ENCODE peak calls at places on chromosomes 4 and X, in seven cellular contexts. S is fibroblast of lung, J is astrocyte, D is adipocyte, T is upper lobe of left lung, V is GM12878, C is MM.1S. G is an unnamed sample.

GRCh38 chrX:45850197-45850774 is 649.6 kb upstream of the DIPK2B start:
- DNase-seq in S (peak; percentile 13), J (peak; percentile 18), D (peak; percentile 34), T (peak; percentile 20), V (no peak), C (peak; percentile 38), G (no peak)

GRCh38 chrX:10582945-10583344 is 37.4 kb downstream of the MID1 start:
- DNase-seq in S (peak; percentile 79), J (peak; percentile 67), D (peak; percentile 24), T (no peak), V (no peak), C (no peak), G (no peak)

GRCh38 chr4:48909697-48910096 is 3.1 kb upstream of the OCIAD2 start:
- DNase-seq in S (peak; percentile 95), J (peak; percentile 99), D (peak; percentile 93), T (no peak), V (no peak), C (no peak), G (no peak)

GRCh38 chrX:136525738-136526606 is 6.0 kb upstream of the VGLL1 start:
- DNase-seq in S (peak; percentile 93), J (peak; percentile 78), D (peak; percentile 83), T (no peak), V (no peak), C (no peak), G (peak; percentile 64)

GRCh38 chr4:40458109-40458508 is 123.0 kb downstream of the CHRNA9 start:
- DNase-seq in S (no peak), J (no peak), D (no peak), T (no peak), V (no peak), C (no peak), G (no peak)

GRCh38 chrX:150587585-150588503 is 19.4 kb downstream of the MTM1 start:
- DNase-seq in S (peak; percentile 41), J (no peak), D (peak; percentile 32), T (no peak), V (no peak), C (no peak), G (no peak)

GRCh38 chrX:152212969-152213368 is 74.6 kb upstream of the MAGEA10 start:
- DNase-seq in S (no peak), J (no peak), D (no peak), T (no peak), V (no peak), C (no peak), G (no peak)

GRCh38 chr4:53576676-53577372 is 14.5 kb downstream of the LNX1 start:
- DNase-seq in S (peak; percentile 83), J (peak; percentile 36), D (peak; percentile 55), T (no peak), V (no peak), C (no peak), G (no peak)

GRCh38 chr4:140099993-140100392 is 54.0 kb downstream of the MAML3 start:
- DNase-seq in S (no peak), J (no peak), D (no peak), T (no peak), V (no peak), C (no peak), G (no peak)

GRCh38 chrX:129523076-129524055 is at the start of gene SMARCA1:
- DNase-seq in S (peak; percentile 70), J (peak; percentile 61), D (peak; percentile 80), T (peak; percentile 80), V (no peak), C (no peak), G (no peak)

GRCh38 chrX:141176586-141177451 is at the start of gene LDOC1:
- DNase-seq in S (peak; percentile 74), J (peak; percentile 58), D (peak; percentile 88), T (peak; percentile 95), V (no peak), C (peak; percentile 76), G (peak; percentile 80)

GRCh38 chr4:34108456-34108855 is 2135.9 kb downstream of the ARAP2 start:
- DNase-seq in S (peak; percentile 23), J (peak; percentile 41), D (peak; percentile 51), T (no peak), V (no peak), C (no peak), G (no peak)

GRCh38 chrX:8748855-8749254 is 16.9 kb upstream of the ANOS1 start:
- DNase-seq in S (peak; percentile 54), J (no peak), D (peak; percentile 46), T (no peak), V (no peak), C (no peak), G (no peak)

GRCh38 chrX:40197071-40197470 is 99.3 kb upstream of the BCOR start:
- DNase-seq in S (no peak), J (no peak), D (no peak), T (no peak), V (no peak), C (no peak), G (no peak)

GRCh38 chrX:13721819-13722527 is 12.4 kb downstream of the TRAPPC2 start:
- DNase-seq in S (peak; percentile 80), J (peak; percentile 47), D (peak; percentile 71), T (no peak), V (no peak), C (no peak), G (no peak)

GRCh38 chr4:101345596-101346311 is 1.6 kb downstream of the PPP3CA start:
- DNase-seq in S (peak; percentile 63), J (no peak), D (peak; percentile 84), T (peak; percentile 93), V (no peak), C (peak; percentile 51), G (no peak)

GRCh38 chr4:82223715-82224114 is 150.1 kb downstream of the HNRNPD start:
- DNase-seq in S (no peak), J (no peak), D (no peak), T (no peak), V (no peak), C (peak; percentile 15), G (no peak)

GRCh38 chrX:23802431-23802830 is 19.5 kb downstream of the SAT1 start:
- DNase-seq in S (no peak), J (no peak), D (no peak), T (no peak), V (no peak), C (peak; percentile 46), G (no peak)

GRCh38 chr4:82753725-82754410 is 44.7 kb downstream of the SCD5 start:
- DNase-seq in S (peak; percentile 36), J (no peak), D (peak; percentile 58), T (no peak), V (no peak), C (no peak), G (no peak)

GRCh38 chr4:123659759-123660158 is 263.2 kb downstream of the SPRY1 start:
- DNase-seq in S (peak; percentile 42), J (no peak), D (no peak), T (no peak), V (no peak), C (peak; percentile 41), G (no peak)

GRCh38 chrX:139290310-139290709 is 240.2 kb upstream of the F9 start:
- DNase-seq in S (no peak), J (peak; percentile 72), D (no peak), T (no peak), V (peak; percentile 7), C (peak; percentile 65), G (no peak)

GRCh38 chrX:2699959-2700358 is 8.9 kb downstream of the CD99 start:
- DNase-seq in S (no peak), J (no peak), D (no peak), T (no peak), V (no peak), C (no peak), G (no peak)

GRCh38 chrX:156002517-156002916 is 5.0 kb downstream of the IL9R start:
- DNase-seq in S (no peak), J (no peak), D (no peak), T (no peak), V (no peak), C (no peak), G (no peak)

GRCh38 chr4:77433102-77433733 is 172.4 kb upstream of the CXCL13 start:
- DNase-seq in S (peak; percentile 35), J (peak; percentile 21), D (peak; percentile 65), T (no peak), V (peak; percentile 7), C (peak; percentile 87), G (no peak)

GRCh38 chrX:102154900-102155805 is 624 bp downstream of the BEX5 start:
- DNase-seq in S (no peak), J (no peak), D (no peak), T (no peak), V (no peak), C (peak; percentile 37), G (no peak)

GRCh38 chr4:177554966-177555574 is 112.8 kb upstream of the AGA start:
- DNase-seq in S (peak; percentile 58), J (no peak), D (peak; percentile 69), T (no peak), V (no peak), C (peak; percentile 26), G (no peak)

GRCh38 chr4:73378887-73379286 is 25.2 kb upstream of the ALB start:
- DNase-seq in S (no peak), J (no peak), D (no peak), T (no peak), V (no peak), C (no peak), G (no peak)

GRCh38 chr4:88735554-88735953 is 37.9 kb upstream of the NAP1L5 start:
- DNase-seq in S (peak; percentile 52), J (peak; percentile 59), D (peak; percentile 37), T (no peak), V (no peak), C (no peak), G (no peak)

GRCh38 chrX:140712413-140713173 is 3.0 kb downstream of the LINC00632 start:
- DNase-seq in S (peak; percentile 89), J (peak; percentile 50), D (peak; percentile 54), T (peak; percentile 39), V (no peak), C (no peak), G (peak; percentile 52)

GRCh38 chrX:46698691-46699090 is 60.2 kb downstream of the SLC9A7 start:
- DNase-seq in S (no peak), J (peak; percentile 45), D (no peak), T (no peak), V (no peak), C (no peak), G (no peak)

GRCh38 chr4:146637853-146638800 is 566 bp upstream of the POU4F2 start:
- DNase-seq in S (no peak), J (no peak), D (no peak), T (peak; percentile 70), V (no peak), C (no peak), G (no peak)
- H3K27me3 ChIP-seq in S (peaks cover 33% of the 10 kb centered on the region), J (peaks cover 85% of the 10 kb centered on the region), D (peaks cover 70% of the 10 kb centered on the region), T (peaks cover 40% of the 10 kb centered on the region), V (peaks cover 13% of the 10 kb centered on the region), C (no peaks in the 10 kb centered on the region), G (peaks cover 100% of the 10 kb centered on the region)

GRCh38 chr4:63986253-63986652 is 423.0 kb downstream of the TECRL start:
- DNase-seq in S (no peak), J (no peak), D (no peak), T (no peak), V (no peak), C (no peak), G (no peak)
- H3K4me3 ChIP-seq in S (no peak overlapping the region), J (no peak overlapping the region), D (no peak overlapping the region), T (no peak overlapping the region), V (no peak overlapping the region), C (no peak overlapping the region), G (no peak overlapping the region)

GRCh38 chr4:150578745-150579470 is 3.0 kb upstream of the MAB21L2 start:
- DNase-seq in S (peak; percentile 55), J (peak; percentile 44), D (peak; percentile 81), T (no peak), V (no peak), C (no peak), G (no peak)
- H3K27me3 ChIP-seq in S (no peaks in the 10 kb centered on the region), J (peaks cover 3% of the 10 kb centered on the region), D (no peaks in the 10 kb centered on the region), T (no peaks in the 10 kb centered on the region), V (no peaks in the 10 kb centered on the region), C (no peaks in the 10 kb centered on the region), G (no peaks in the 10 kb centered on the region)

GRCh38 chrX:72314881-72315280 is 9.2 kb upstream of the CITED1 start:
- DNase-seq in S (no peak), J (no peak), D (no peak), T (no peak), V (no peak), C (peak; percentile 17), G (no peak)
- H3K4me3 ChIP-seq in S (no peak overlapping the region), J (no peak overlapping the region), D (no peak overlapping the region), T (no peak overlapping the region), V (no peak overlapping the region), C (no peak overlapping the region), G (no peak overlapping the region)

G was measured in breast epithelium.